ENCODE peak calls at places on chromosomes 16 and 17, in six cellular contexts. P is transverse colon, Y is stomach, J is upper lobe of left lung, E is tibial nerve, B is SK-N-SH. R is an unnamed sample.

GRCh38 chr16:51540259-51540658 is 389.2 kb upstream of the SALL1 start:
- DNase-seq in B (no peak), E (no peak), P (no peak), Y (no peak), J (no peak), R (no peak)

GRCh38 chr16:24102120-24102740 is 153.9 kb upstream of the CACNG3 start:
- DNase-seq in B (peak; percentile 82), P (no peak), Y (no peak), E (no peak), J (no peak), R (no peak)

GRCh38 chr17:81103379-81103778 is 61.9 kb upstream of the PVALEF start:
- DNase-seq in E (no peak), Y (no peak), B (no peak), J (no peak), P (no peak), R (no peak)

GRCh38 chr16:86978445-86979030 is 338.7 kb downstream of the C16orf95 start:
- DNase-seq in Y (no peak), J (no peak), E (no peak), B (no peak), P (no peak), R (no peak)

GRCh38 chr17:74325743-74326379 is at the start of gene KIF19:
- DNase-seq in Y (peak; percentile 55), P (peak; percentile 67), J (peak; percentile 33), B (peak; percentile 91), E (no peak), R (no peak)

GRCh38 chr16:50425648-50426047 is 56.9 kb upstream of the BRD7 start:
- DNase-seq in B (peak; percentile 74), P (no peak), Y (no peak), J (no peak), E (no peak), R (no peak)

GRCh38 chr16:66606000-66606751 is 1.7 kb downstream of the CMTM3 start:
- DNase-seq in B (no peak), Y (no peak), E (no peak), P (no peak), J (no peak), R (no peak)

GRCh38 chr17:48012151-48012520 is 25.5 kb downstream of the COPZ2 start:
- DNase-seq in B (peak; percentile 95), P (peak; percentile 59), Y (peak; percentile 62), J (peak; percentile 41), E (no peak), R (no peak)

GRCh38 chr17:12680407-12680897 is 14.8 kb downstream of the MYOCD start:
- DNase-seq in J (no peak), Y (no peak), E (no peak), B (no peak), P (peak; percentile 25), R (no peak)

GRCh38 chr17:50280068-50280467 is 5.8 kb downstream of the TMEM92 start:
- DNase-seq in P (peak; percentile 56), Y (no peak), B (no peak), J (peak; percentile 61), E (no peak), R (no peak)

GRCh38 chr16:27724491-27724878 is 174.5 kb downstream of the KATNIP start:
- DNase-seq in P (no peak), E (no peak), Y (peak; percentile 45), J (no peak), B (peak; percentile 58), R (peak; percentile 44)

GRCh38 chr16:70391881-70392481 is 45.3 kb downstream of the DDX19A start:
- DNase-seq in P (no peak), E (peak; percentile 60), B (no peak), Y (no peak), J (no peak), R (peak; percentile 40)

GRCh38 chr16:56686758-56687157 is 4.5 kb downstream of the MT1X start:
- DNase-seq in B (no peak), P (no peak), Y (no peak), E (no peak), J (no peak), R (no peak)

GRCh38 chr17:30450125-30451027 is 26.8 kb upstream of the GOSR1 start:
- DNase-seq in B (no peak), P (no peak), Y (no peak), E (no peak), J (no peak), R (no peak)

GRCh38 chr17:82330322-82331239 is 3.0 kb downstream of the SECTM1 start:
- DNase-seq in J (no peak), E (no peak), Y (no peak), P (peak; percentile 68), B (peak; percentile 99), R (no peak)

GRCh38 chr16:66260522-66261290 is 105.8 kb upstream of the CDH5 start:
- DNase-seq in J (no peak), P (no peak), B (no peak), E (no peak), Y (no peak), R (peak; percentile 6)

GRCh38 chr17:48003686-48004120 is 32.8 kb downstream of the CDK5RAP3 start:
- DNase-seq in J (no peak), E (no peak), Y (no peak), P (no peak), B (no peak), R (no peak)

GRCh38 chr16:64132686-64133085 is 989.2 kb downstream of the CDH11 start:
- DNase-seq in B (no peak), E (no peak), J (no peak), Y (no peak), P (no peak), R (no peak)

GRCh38 chr17:8173871-8174322 is 2.3 kb downstream of the TMEM107 start:
- DNase-seq in J (no peak), Y (no peak), P (peak; percentile 17), B (no peak), E (no peak), R (no peak)

GRCh38 chr17:17063546-17064122 is 21.4 kb downstream of the MPRIP start:
- DNase-seq in Y (peak; percentile 39), E (peak; percentile 60), J (peak; percentile 74), P (peak; percentile 33), B (no peak), R (no peak)

GRCh38 chr17:59842901-59843652 is 49.7 kb downstream of the TUBD1 start:
- DNase-seq in Y (peak; percentile 74), P (peak; percentile 76), E (peak; percentile 28), J (peak; percentile 43), B (no peak), R (peak; percentile 48)

GRCh38 chr16:59697746-59698145 is 963.6 kb upstream of the GOT2 start:
- DNase-seq in E (no peak), Y (no peak), J (no peak), B (no peak), P (no peak), R (no peak)

GRCh38 chr16:48146131-48146530 is 9.7 kb downstream of the ABCC12 start:
- DNase-seq in Y (no peak), B (no peak), J (no peak), P (no peak), E (no peak), R (no peak)

GRCh38 chr17:8885968-8886674 is 18.6 kb upstream of the PIK3R6 start:
- DNase-seq in E (no peak), P (no peak), B (no peak), J (no peak), Y (no peak), R (no peak)

GRCh38 chr17:27009087-27009486 is 284.8 kb upstream of the WSB1 start:
- DNase-seq in B (no peak), E (no peak), Y (no peak), P (no peak), J (no peak), R (no peak)

GRCh38 chr16:89185062-89185751 is 13.7 kb downstream of the CDH15 start:
- DNase-seq in Y (no peak), P (no peak), J (no peak), B (no peak), E (no peak), R (no peak)

GRCh38 chr17:35057332-35057915 is 6.1 kb downstream of the RFFL start:
- DNase-seq in J (no peak), Y (no peak), P (no peak), E (no peak), B (no peak), R (no peak)

GRCh38 chr17:62630365-62631085 is 3.1 kb downstream of the MRC2 start:
- DNase-seq in J (no peak), Y (no peak), P (no peak), B (peak; percentile 30), E (no peak), R (no peak)

GRCh38 chr17:45092932-45093430 is 31.9 kb downstream of the NMT1 start:
- DNase-seq in J (peak; percentile 92), P (peak; percentile 64), E (peak; percentile 82), B (no peak), Y (peak; percentile 57), R (peak; percentile 82)

GRCh38 chr16:4957720-4958509 is at the start of gene SEC14L5:
- DNase-seq in J (peak; percentile 98), P (peak; percentile 98), Y (peak; percentile 99), B (peak; percentile 100), E (peak; percentile 98), R (peak; percentile 99)

GRCh38 chr17:32941419-32942032 is 13.6 kb downstream of the TMEM98 start:
- DNase-seq in E (no peak), P (no peak), B (no peak), J (no peak), Y (no peak), R (no peak)

GRCh38 chr16:10964891-10965326 is 20.5 kb downstream of the CLEC16A start:
- DNase-seq in J (no peak), Y (no peak), P (no peak), B (no peak), E (no peak), R (no peak)

GRCh38 chr16:68281368-68282063 is 17.2 kb downstream of the SLC7A6 start:
- DNase-seq in E (no peak), J (no peak), B (no peak), P (no peak), Y (no peak), R (no peak)
- TF ChIP-seq EP300 in E (no peak), J (no peak), B (no peak), P (no peak), Y (no peak), R (no peak)

GRCh38 chr16:35626051-35626450 is 2166.6 kb downstream of the TP53TG3F start:
- DNase-seq in P (no peak), Y (no peak), B (no peak), J (no peak), E (no peak), R (no peak)
- H3K9me3 ChIP-seq in P (no peaks in the 10 kb centered on the region), Y (peaks cover 22% of the 10 kb centered on the region), B (no peaks in the 10 kb centered on the region), J (peaks cover 2% of the 10 kb centered on the region), E (peaks cover 18% of the 10 kb centered on the region), R (no peaks in the 10 kb centered on the region)

GRCh38 chr17:79788989-79789942 is 7.6 kb downstream of the CBX8 start:
- DNase-seq in E (no peak), Y (no peak), B (no peak), J (no peak), P (no peak), R (no peak)
- H3K27me3 ChIP-seq in E (peaks cover 14% of the 10 kb centered on the region), Y (peaks cover 34% of the 10 kb centered on the region), B (no peaks in the 10 kb centered on the region), J (peaks cover 42% of the 10 kb centered on the region), P (peaks cover 98% of the 10 kb centered on the region), R (peaks cover 15% of the 10 kb centered on the region)

GRCh38 chr16:15435216-15435864 is 952 bp downstream of the BMERB1 start:
- DNase-seq in P (no peak), Y (no peak), E (no peak), J (no peak), B (peak; percentile 47), R (no peak)

GRCh38 chr16:15434079-15434424 is 336 bp upstream of the BMERB1 start:
- DNase-seq in J (no peak), P (no peak), E (no peak), Y (no peak), B (no peak), R (no peak)

GRCh38 chr16:15439102-15439501 is 4.7 kb downstream of the BMERB1 start:
- DNase-seq in B (no peak), Y (no peak), P (no peak), E (no peak), J (no peak), R (no peak)

GRCh38 chr16:15434425-15435215 is at the start of gene BMERB1:
- DNase-seq in B (peak; percentile 94), Y (peak; percentile 59), E (peak; percentile 42), J (no peak), P (peak; percentile 37), R (peak; percentile 86)
- TF ChIP-seq EP300 in B (no peak), Y (no peak), E (peak; percentile 88), J (no peak), P (no peak), R (no peak)

R was measured in ovary.